ENCODE peak calls at places on chromosomes 4 and X, in four cellular contexts. B is uterus, A is left lung, S is tibial artery. J is an unnamed sample.

GRCh38 chr4:129545599-129546278 is 449.8 kb downstream of the C4orf33 start:
- DNase-seq in A (peak), B (peak), S (peak), J (peak)

GRCh38 chrX:9339603-9340569 is 125.0 kb upstream of the TBL1X start:
- DNase-seq in B (peak), A (no peak), S (no peak), J (no peak)

GRCh38 chrX:43676960-43677582 is 21.0 kb downstream of the MAOA start:
- DNase-seq in S (no peak), A (no peak), B (no peak), J (no peak)

GRCh38 chrX:153600032-153600373 is 1.1 kb upstream of the CCNQ start:
- DNase-seq in S (no peak), A (no peak), B (no peak), J (no peak)

GRCh38 chr4:85491527-85491926 is 16.6 kb downstream of the ARHGAP24 start:
- DNase-seq in B (no peak), A (no peak), S (no peak), J (no peak)

GRCh38 chr4:2968381-2968780 is 5.0 kb downstream of the GRK4 start:
- DNase-seq in S (no peak), B (no peak), A (no peak), J (no peak)

GRCh38 chr4:4856071-4857000 is 3.1 kb upstream of the MSX1 start:
- DNase-seq in S (no peak), A (peak), B (peak), J (no peak)

GRCh38 chr4:56129431-56129861 is 180.7 kb downstream of the CEP135 start:
- DNase-seq in S (no peak), A (no peak), B (no peak), J (no peak)

GRCh38 chr4:70915048-70915815 is 13.1 kb downstream of the MOB1B start:
- DNase-seq in B (no peak), S (no peak), A (no peak), J (no peak)

GRCh38 chrX:72080150-72080549 is 51.6 kb downstream of the RTL5 start:
- DNase-seq in S (no peak), B (no peak), A (no peak), J (no peak)

GRCh38 chrX:48558270-48558669 is 16.0 kb upstream of the RBM3 start:
- DNase-seq in S (no peak), B (no peak), A (no peak), J (no peak)

GRCh38 chrX:8988456-8988855 is 45.5 kb downstream of the FAM9B start:
- DNase-seq in S (peak), A (peak), B (peak), J (no peak)

GRCh38 chr4:89072921-89073320 is 15.9 kb upstream of the FAM13A start:
- DNase-seq in A (no peak), S (no peak), B (no peak), J (no peak)

GRCh38 chrX:56728321-56728720 is 722 bp upstream of the NBDY start:
- DNase-seq in A (no peak), S (no peak), B (no peak), J (no peak)

GRCh38 chrX:57918750-57919436 is 8.6 kb upstream of the ZXDA start:
- DNase-seq in B (peak), A (no peak), S (no peak), J (no peak)

GRCh38 chr4:55824865-55825264 is 5.3 kb downstream of the EXOC1L start:
- DNase-seq in A (no peak), S (no peak), B (no peak), J (no peak)

GRCh38 chrX:34716322-34716721 is 59.2 kb upstream of the TMEM47 start:
- DNase-seq in B (no peak), S (no peak), A (no peak), J (no peak)

GRCh38 chrX:132023896-132024386 is 839 bp downstream of the STK26 start:
- DNase-seq in S (no peak), A (peak), B (peak), J (no peak)

GRCh38 chr4:90727938-90728337 is 600.7 kb downstream of the CCSER1 start:
- DNase-seq in S (no peak), B (no peak), A (no peak), J (no peak)

GRCh38 chrX:117835034-117835433 is 281.6 kb downstream of the KLHL13 start:
- DNase-seq in S (no peak), B (no peak), A (no peak), J (no peak)

GRCh38 chr4:119328695-119329094 is 6.8 kb upstream of the FABP2 start:
- DNase-seq in B (no peak), S (no peak), A (no peak), J (no peak)

GRCh38 chrX:31508338-31508737 is 436.5 kb upstream of the FTHL17 start:
- DNase-seq in S (no peak), A (no peak), B (no peak), J (no peak)

GRCh38 chr4:22491939-22492338 is 23.9 kb downstream of the ADGRA3 start:
- DNase-seq in A (no peak), B (no peak), S (no peak), J (no peak)

GRCh38 chr4:1417522-1418390 is 11.5 kb upstream of the NKX1-1 start:
- DNase-seq in A (peak), B (no peak), S (no peak), J (peak)

GRCh38 chrX:151151668-151152267 is 24.6 kb upstream of the GPR50 start:
- DNase-seq in S (peak), A (no peak), B (no peak), J (no peak)

GRCh38 chr4:133152801-133153526 is 3.9 kb downstream of the PCDH10 start:
- DNase-seq in A (no peak), B (no peak), S (no peak), J (no peak)

GRCh38 chrX:68146054-68146453 is 287.2 kb downstream of the OPHN1 start:
- DNase-seq in B (no peak), A (no peak), S (no peak), J (no peak)

GRCh38 chrX:147838465-147839131 is 73.1 kb upstream of the FMR1 start:
- DNase-seq in A (no peak), B (no peak), S (no peak), J (no peak)

DNA sequence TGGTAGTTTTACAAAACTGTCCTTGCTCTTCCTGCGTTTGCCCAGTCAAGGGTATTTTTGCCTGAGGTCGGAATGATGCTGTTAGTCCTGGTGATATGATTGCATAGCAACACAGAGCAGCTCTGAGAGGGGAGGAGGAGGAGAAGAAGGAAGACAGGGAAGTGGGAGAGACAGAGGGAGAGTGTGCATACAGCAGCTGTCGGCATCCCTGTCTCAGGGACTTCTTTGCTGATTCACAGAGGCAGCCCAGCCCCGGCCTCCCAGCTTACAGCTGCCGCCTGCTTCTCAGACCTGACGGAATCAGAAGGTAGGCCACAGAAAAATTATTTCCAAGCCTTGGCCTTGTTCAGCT is 230 bp downstream of the DRP2 start:
- DNase-seq in S (no peak), B (no peak), A (no peak), J (no peak)
- H3K27ac ChIP-seq in S (no peak), B (no peak), A (no peak), J (no peak)

DNA sequence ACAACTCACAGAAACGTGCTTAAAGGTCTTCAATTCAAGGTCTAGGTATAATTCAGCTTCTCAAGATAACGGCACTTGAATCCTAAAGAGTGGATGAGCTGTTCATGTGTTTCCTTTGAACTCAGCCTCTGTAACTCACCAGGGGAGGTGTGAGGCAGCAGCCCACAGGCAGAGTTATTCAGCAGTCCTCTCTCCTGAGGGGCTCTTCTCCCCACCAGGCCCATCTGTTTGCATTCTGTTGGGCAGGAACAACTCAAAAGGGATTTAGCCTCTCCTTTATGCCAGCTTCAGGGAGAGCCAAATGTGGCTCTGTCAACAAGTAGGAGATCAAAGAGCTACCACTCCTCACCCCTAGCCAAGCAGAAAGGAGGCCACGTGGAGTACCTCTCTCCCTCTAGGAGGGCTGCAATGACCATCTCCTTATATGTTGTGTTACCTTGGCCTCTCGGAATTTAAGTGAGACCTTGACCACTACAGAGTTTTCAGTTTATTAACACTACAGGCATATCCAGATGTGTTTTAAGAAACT is 151.2 kb downstream of the SPATA18 start:
- DNase-seq in B (no peak), A (no peak), S (no peak), J (no peak)
- H3K27ac ChIP-seq in B (no peak), A (no peak), S (no peak), J (no peak)

GRCh38 chr4:151142758-151143157 is 43.3 kb downstream of the RPS3A start:
- DNase-seq in A (no peak), B (no peak), S (no peak), J (no peak)

GRCh38 chr4:151139814-151140213 is 40.4 kb downstream of the RPS3A start:
- DNase-seq in A (no peak), B (no peak), S (no peak), J (no peak)

GRCh38 chr4:151144329-151145072 is 45.1 kb downstream of the RPS3A start:
- DNase-seq in B (no peak), S (no peak), A (no peak), J (no peak)

GRCh38 chr4:151147000-151147399 is 47.6 kb downstream of the RPS3A start:
- DNase-seq in S (no peak), B (no peak), A (no peak), J (no peak)

GRCh38 chr4:151143162-151143561 is 43.7 kb downstream of the RPS3A start:
- DNase-seq in S (no peak), A (no peak), B (no peak), J (no peak)
- H3K27ac ChIP-seq in S (no peak), A (no peak), B (no peak), J (no peak)

DNA sequence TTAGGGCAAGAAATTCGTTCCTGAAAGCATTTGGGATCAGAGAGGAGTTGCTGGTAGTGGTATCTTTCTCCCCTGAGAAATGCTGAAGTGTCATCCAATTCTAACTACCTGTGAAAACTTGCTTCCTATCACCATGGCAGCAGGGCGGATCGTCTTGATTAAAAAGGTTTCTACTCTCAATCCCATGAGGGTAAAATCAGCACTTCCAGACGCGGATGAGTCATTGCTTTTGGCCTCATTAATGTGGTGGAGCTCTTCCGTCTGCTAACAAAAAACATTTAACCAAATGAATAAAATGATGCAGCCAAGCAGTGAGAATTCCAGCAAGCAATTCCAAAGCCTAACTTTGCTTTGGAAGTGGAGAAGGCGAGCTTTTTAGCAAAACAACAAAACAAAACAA is 325.6 kb downstream of the CAMK2D start:
- DNase-seq in B (peak), A (no peak), S (peak), J (peak)
- H3K27ac ChIP-seq in B (peak), A (peak), S (peak), J (peak)

J was measured in right atrium auricular region.